ENCODE peak calls at places on chromosomes 7 and 10, in four cellular contexts. X is stimulated activated CD4-positive, alpha-beta T cell treated with anti-CD3 and anti-CD28 coated beads, TNF-alpha, amount 100 ng/mL, for 48 hours; E is effector CD4-positive, alpha-beta T cell; C is HCT116. G is an unnamed sample.

GRCh38 chr7:17599733-17600685 is 301.6 kb downstream of the AHR start:
- DNase-seq in E (no peak), X (no peak), C (no peak), G (peak; percentile 93)

GRCh38 chr7:48016641-48017040 is 12.3 kb downstream of the SUN3 start:
- DNase-seq in C (no peak), E (no peak), X (no peak), G (no peak)

GRCh38 chr7:756231-756927 is 29.3 kb upstream of the PRKAR1B start:
- DNase-seq in C (no peak), X (no peak), E (no peak), G (no peak)

GRCh38 chr7:140304071-140304799 is 94.1 kb downstream of the SLC37A3 start:
- DNase-seq in E (peak; percentile 19), X (no peak), C (no peak), G (peak; percentile 10)

GRCh38 chr10:44552716-44553115 is 167.8 kb upstream of the CXCL12 start:
- DNase-seq in X (no peak), C (no peak), E (no peak), G (no peak)

GRCh38 chr10:129870926-129871660 is 93.0 kb downstream of the EBF3 start:
- DNase-seq in E (no peak), C (no peak), X (no peak), G (no peak)

GRCh38 chr10:132885451-132886210 is 56.7 kb downstream of the CFAP46 start:
- DNase-seq in X (no peak), E (no peak), C (no peak), G (no peak)

GRCh38 chr7:33940503-33940902 is 35.2 kb downstream of the BMPER start:
- DNase-seq in E (no peak), X (no peak), C (no peak), G (no peak)

GRCh38 chr7:53657586-53657985 is 622.2 kb downstream of the POM121L12 start:
- DNase-seq in E (no peak), X (no peak), C (no peak), G (no peak)

GRCh38 chr10:1544209-1544673 is 193.1 kb downstream of the ADARB2 start:
- DNase-seq in X (no peak), C (no peak), E (no peak), G (no peak)

GRCh38 chr10:92267343-92267742 is 23.5 kb downstream of the CPEB3 start:
- DNase-seq in C (no peak), E (no peak), X (no peak), G (no peak)

GRCh38 chr7:1087462-1087809 is 477 bp upstream of the GPER1 start:
- DNase-seq in X (no peak), E (no peak), C (no peak), G (no peak)

GRCh38 chr10:119278126-119278701 is 70.8 kb downstream of the GRK5 start:
- DNase-seq in E (no peak), X (no peak), C (no peak), G (no peak)

GRCh38 chr7:155804431-155804831 is 7.8 kb downstream of the SHH start:
- DNase-seq in X (no peak), C (no peak), E (no peak), G (no peak)

GRCh38 chr10:60733189-60733815 is 45.0 kb upstream of the CDK1 start:
- DNase-seq in E (peak; percentile 33), X (peak; percentile 18), C (peak; percentile 39), G (peak; percentile 78)

GRCh38 chr10:21246178-21246577 is 279.3 kb downstream of the SKIDA1 start:
- DNase-seq in X (no peak), C (no peak), E (no peak), G (no peak)

GRCh38 chr10:91587710-91588638 is 44.9 kb downstream of the PPP1R3C start:
- DNase-seq in E (no peak), C (no peak), X (no peak), G (peak; percentile 46)

GRCh38 chr7:1521454-1521853 is 9.0 kb upstream of the MAFK start:
- DNase-seq in C (no peak), X (no peak), E (no peak), G (no peak)

GRCh38 chr7:158973941-158974785 is 117.8 kb downstream of the DYNC2I1 start:
- DNase-seq in E (no peak), C (no peak), X (no peak), G (no peak)

GRCh38 chr10:71216363-71216695 is 4.0 kb downstream of the UNC5B start:
- DNase-seq in E (no peak), X (no peak), C (no peak), G (no peak)

GRCh38 chr10:103153302-103153759 is 39.7 kb downstream of the NT5C2 start:
- DNase-seq in C (no peak), E (no peak), X (no peak), G (no peak)

GRCh38 chr10:4984971-4985594 is 18.6 kb downstream of the AKR1C2 start:
- DNase-seq in X (no peak), C (no peak), E (no peak), G (peak; percentile 65)

GRCh38 chr7:157302314-157302711 is 34.5 kb upstream of the DNAJB6 start:
- DNase-seq in E (peak; percentile 80), C (no peak), X (peak; percentile 72), G (peak; percentile 95)

GRCh38 chr10:132383751-132384181 is 13.2 kb upstream of the PWWP2B start:
- DNase-seq in C (no peak), E (no peak), X (no peak), G (no peak)

G was measured in kidney tubule cell.